ENCODE peak calls at places on chromosome 12, in four cellular contexts. I is A549, Y is choroid plexus epithelial cell, Z is foreskin fibroblast. Q is an unnamed sample.

GRCh38 chr12:71128191-71128590 is 29.6 kb downstream of the TSPAN8 start:
- DNase-seq in I (no peak), Y (peak; percentile 47), Z (peak; percentile 65), Q (no peak)

GRCh38 chr12:7555752-7556151 is 52.2 kb upstream of the CD163 start:
- DNase-seq in I (no peak), Y (peak; percentile 89), Z (peak; percentile 87), Q (no peak)

GRCh38 chr12:113059071-113059595 is 2.6 kb downstream of the DTX1 start:
- DNase-seq in I (no peak), Y (no peak), Z (no peak), Q (no peak)

GRCh38 chr12:119704065-119704747 is 36.3 kb downstream of the PRKAB1 start:
- DNase-seq in I (no peak), Y (no peak), Z (peak; percentile 86), Q (no peak)

GRCh38 chr12:95215925-95216324 is 1.3 kb downstream of the FGD6 start:
- DNase-seq in I (peak; percentile 51), Y (peak; percentile 89), Z (peak; percentile 65), Q (no peak)

GRCh38 chr12:67716817-67717216 is 68.3 kb downstream of the DYRK2 start:
- DNase-seq in I (no peak), Y (peak; percentile 62), Z (peak; percentile 27), Q (no peak)

GRCh38 chr12:108939594-108939993 is 59.7 kb downstream of the DAO start:
- DNase-seq in I (peak; percentile 57), Y (peak; percentile 63), Z (peak; percentile 36), Q (no peak)

GRCh38 chr12:2460051-2460450 is 334.7 kb upstream of the FKBP4 start:
- DNase-seq in I (no peak), Y (no peak), Z (no peak), Q (no peak)

GRCh38 chr12:45879363-45879895 is 110.9 kb downstream of the SCAF11 start:
- DNase-seq in I (no peak), Y (no peak), Z (no peak), Q (no peak)

GRCh38 chr12:116528067-116528466 is 31.1 kb upstream of the MAP1LC3B2 start:
- DNase-seq in I (peak; percentile 91), Y (peak; percentile 56), Z (peak; percentile 73), Q (no peak)

GRCh38 chr12:5623411-5623810 is 191.5 kb downstream of the NTF3 start:
- DNase-seq in I (no peak), Y (no peak), Z (no peak), Q (no peak)
- TF ChIP-seq CTCF in I (no peak), Y (no peak), Z (no peak), Q (no peak)

GRCh38 chr12:105504286-105504685 is 173.8 kb downstream of the C12orf75 start:
- DNase-seq in I (no peak), Y (no peak), Z (no peak), Q (no peak)
- TF ChIP-seq CTCF in I (no peak), Y (peak; percentile 21), Z (no peak), Q (no peak)

DNA sequence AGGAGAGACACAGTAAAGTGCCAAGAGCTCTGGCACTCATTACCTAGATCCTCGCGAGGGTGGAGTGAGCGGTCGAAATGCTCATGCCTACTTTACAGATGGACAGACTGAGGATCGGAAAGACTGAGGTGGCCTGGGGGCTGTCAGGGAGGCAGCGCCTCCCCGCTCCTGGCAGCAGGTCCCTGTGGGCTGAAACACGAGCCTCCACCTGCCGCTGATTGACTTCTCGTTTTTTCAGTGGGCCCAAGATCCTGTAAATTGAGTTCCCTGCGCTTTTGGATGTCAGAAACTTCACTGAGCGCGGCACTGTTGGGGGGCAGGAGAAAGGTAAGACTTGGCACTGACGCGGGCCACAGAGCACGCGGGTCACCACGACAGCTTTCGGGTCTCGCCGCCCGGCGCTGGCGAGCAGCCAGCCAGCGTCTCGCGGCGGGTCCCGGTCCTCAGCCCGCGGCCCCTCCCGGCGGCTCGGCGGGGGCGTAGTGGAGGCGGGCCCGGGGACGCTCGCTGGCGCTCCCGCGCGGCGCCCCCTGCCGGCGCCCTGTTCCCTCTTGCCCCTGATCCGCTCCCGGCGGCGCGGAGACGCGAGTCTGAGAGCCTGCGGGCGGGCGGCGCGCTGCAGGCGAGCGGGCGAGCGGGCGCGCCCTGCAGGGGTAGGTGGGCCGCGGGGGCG is 550 bp upstream of the SCN8A start:
- DNase-seq in I (peak; percentile 78), Y (peak; percentile 21), Z (peak; percentile 96), Q (peak; percentile 88)
- TF ChIP-seq CTCF in I (peak; percentile 91), Y (peak; percentile 33), Z (peak; percentile 35), Q (peak; percentile 84)

DNA sequence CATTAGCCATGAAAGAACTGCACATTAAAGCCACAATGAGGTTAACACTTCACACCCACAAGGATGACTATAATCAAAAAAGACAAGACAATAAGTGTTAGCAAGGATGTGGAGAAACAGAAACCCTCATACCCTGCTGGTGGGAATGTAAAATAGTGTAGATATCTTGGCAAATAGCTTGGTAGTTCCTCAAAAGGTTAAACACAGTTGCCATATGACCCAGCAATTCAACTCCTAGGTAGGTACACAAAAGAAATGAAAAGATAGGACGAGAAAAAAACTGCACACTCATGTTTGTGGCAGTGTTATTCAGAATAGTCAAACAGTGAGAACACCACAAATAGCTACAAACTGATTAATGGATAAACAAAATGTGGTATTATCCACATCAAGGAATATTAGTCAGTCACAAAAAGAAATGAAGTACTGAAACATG is 93.5 kb downstream of the ATXN2 start:
- DNase-seq in I (peak; percentile 40), Y (no peak), Z (no peak), Q (no peak)
- TF ChIP-seq CTCF in I (no peak), Y (no peak), Z (no peak), Q (no peak)

GRCh38 chr12:110048242-110049027 is at the start of gene C12orf76:
- DNase-seq in I (peak; percentile 99), Y (peak; percentile 98), Z (peak; percentile 99), Q (peak; percentile 48)
- TF ChIP-seq CTCF in I (no peak), Y (no peak), Z (no peak), Q (no peak)

GRCh38 chr12:32402170-32402569 is 2.8 kb downstream of the FGD4 start:
- DNase-seq in I (no peak), Y (no peak), Z (no peak), Q (no peak)
- TF ChIP-seq CTCF in I (no peak), Y (no peak), Z (no peak), Q (peak; percentile 6)

Q was measured in progenitor cell of endocrine pancreas.